ENCODE peak calls at places on chromosomes 1 and 21, in four cellular contexts. D is Panc1, K is GM23338, N is K562. F is an unnamed sample.

GRCh38 chr1:208844158-208844557 is 600.0 kb upstream of the PLXNA2 start:
- DNase-seq in D (no peak), K (no peak), N (no peak), F (no peak)

GRCh38 chr1:154716614-154717372 is 108.8 kb upstream of the ADAR start:
- DNase-seq in D (no peak), K (no peak), N (no peak), F (peak)

GRCh38 chr1:27864264-27864895 is 8.0 kb upstream of the THEMIS2 start:
- DNase-seq in D (no peak), K (no peak), N (no peak), F (no peak)

GRCh38 chr1:113041569-113042335 is 31.2 kb upstream of the LRIG2 start:
- DNase-seq in D (no peak), K (no peak), N (no peak), F (no peak)

GRCh38 chr1:85297855-85298629 is 21.6 kb upstream of the BCL10 start:
- DNase-seq in D (peak), K (no peak), N (no peak), F (no peak)

GRCh38 chr21:35438643-35439404 is 389.7 kb upstream of the RUNX1 start:
- DNase-seq in D (no peak), K (no peak), N (no peak), F (no peak)

GRCh38 chr1:240091614-240092300 is at the start of gene FMN2:
- DNase-seq in D (no peak), K (peak), N (no peak), F (peak)

GRCh38 chr1:158425020-158425419 is 1.0 kb downstream of the OR10K2 start:
- DNase-seq in D (no peak), K (no peak), N (no peak), F (no peak)

GRCh38 chr1:26747048-26747447 is 40.7 kb upstream of the PIGV start:
- DNase-seq in D (no peak), K (no peak), N (no peak), F (no peak)

GRCh38 chr1:26743426-26744059 is 44.2 kb upstream of the PIGV start:
- DNase-seq in D (no peak), K (no peak), N (no peak), F (no peak)

GRCh38 chr1:26740958-26741357 is 45.1 kb downstream of the ARID1A start:
- DNase-seq in D (no peak), K (no peak), N (no peak), F (no peak)

GRCh38 chr1:26745191-26745590 is 42.6 kb upstream of the PIGV start:
- DNase-seq in D (no peak), K (no peak), N (no peak), F (no peak)

GRCh38 chr1:26744075-26744958 is 43.4 kb upstream of the PIGV start:
- DNase-seq in D (peak), K (peak), N (peak), F (peak)
- TF ChIP-seq POLR2AphosphoS5 in D (no peak), K (no peak), N (peak), F (peak)

DNA sequence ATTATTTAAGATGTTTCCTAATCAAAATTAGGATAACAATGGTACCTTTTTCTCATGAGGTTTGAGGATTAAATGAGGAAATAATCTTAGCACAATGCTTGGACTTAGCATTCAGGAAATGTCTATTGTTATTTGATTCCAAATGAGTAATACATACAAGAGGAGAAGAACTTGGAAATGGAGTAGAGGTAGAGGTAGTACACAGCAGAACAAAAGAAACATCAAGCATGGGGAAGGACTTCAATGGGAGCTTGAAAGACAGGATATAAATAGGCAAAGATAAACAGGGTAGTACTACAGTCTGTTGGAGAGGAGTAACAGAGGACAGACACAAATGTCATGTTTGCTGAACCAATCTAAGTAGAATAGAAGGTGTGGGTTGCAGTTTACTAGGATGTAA is 59.5 kb upstream of the RGS2 start:
- DNase-seq in D (no peak), K (no peak), N (no peak), F (no peak)
- TF ChIP-seq CTCF in D (no peak), K (no peak), N (no peak), F (no peak)

GRCh38 chr1:86774305-86775304 is 70.2 kb downstream of the SH3GLB1 start:
- DNase-seq in D (peak), K (peak), N (peak), F (peak)

GRCh38 chr1:86769065-86769464 is 64.7 kb downstream of the SH3GLB1 start:
- DNase-seq in D (no peak), K (no peak), N (no peak), F (no peak)

GRCh38 chr1:86776108-86776507 is 71.7 kb downstream of the SH3GLB1 start:
- DNase-seq in D (no peak), K (no peak), N (no peak), F (no peak)

GRCh38 chr1:86775395-86775794 is 71.0 kb downstream of the SH3GLB1 start:
- DNase-seq in D (no peak), K (no peak), N (no peak), F (no peak)

GRCh38 chr1:86773331-86774288 is 69.2 kb downstream of the SH3GLB1 start:
- DNase-seq in D (no peak), K (no peak), N (no peak), F (no peak)
- TF ChIP-seq POLR2AphosphoS5 in D (no peak), K (no peak), N (no peak), F (no peak)

DNA sequence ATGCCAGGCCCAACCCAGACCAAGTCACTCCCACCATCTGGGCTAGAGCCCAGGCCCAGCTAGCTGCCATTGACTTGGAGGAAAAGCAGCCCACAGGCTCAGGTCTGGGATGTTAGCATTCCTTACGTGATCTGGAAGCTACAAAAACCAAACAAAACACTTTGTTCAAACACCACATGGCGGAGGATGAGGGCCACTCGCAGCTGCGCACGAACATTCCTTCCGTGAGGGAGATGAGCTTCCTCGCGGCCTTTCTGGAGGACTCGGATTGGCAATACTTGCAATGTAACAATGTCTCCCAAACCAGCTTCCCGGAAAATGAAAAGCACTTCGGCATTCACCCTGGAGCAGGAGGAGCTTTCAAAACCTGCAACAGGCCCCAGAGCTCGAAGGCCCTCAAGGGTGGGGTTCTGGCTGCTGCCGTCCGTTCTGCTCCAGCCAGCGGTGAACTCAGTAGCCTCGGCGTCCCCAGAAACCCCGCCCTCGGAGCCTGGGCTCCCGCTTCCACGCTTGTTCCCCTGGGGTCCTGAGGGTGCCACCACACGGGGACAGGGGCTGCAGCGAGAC is 40.5 kb downstream of the COL6A1 start:
- DNase-seq in D (no peak), K (no peak), N (no peak), F (peak)
- TF ChIP-seq CTCF in D (no peak), K (no peak), N (no peak), F (no peak)

GRCh38 chr1:162070825-162071224 is 1.3 kb downstream of the NOS1AP start:
- DNase-seq in D (no peak), K (peak), N (no peak), F (no peak)
- TF ChIP-seq POLR2AphosphoS5 in D (no peak), K (no peak), N (no peak), F (no peak)

DNA sequence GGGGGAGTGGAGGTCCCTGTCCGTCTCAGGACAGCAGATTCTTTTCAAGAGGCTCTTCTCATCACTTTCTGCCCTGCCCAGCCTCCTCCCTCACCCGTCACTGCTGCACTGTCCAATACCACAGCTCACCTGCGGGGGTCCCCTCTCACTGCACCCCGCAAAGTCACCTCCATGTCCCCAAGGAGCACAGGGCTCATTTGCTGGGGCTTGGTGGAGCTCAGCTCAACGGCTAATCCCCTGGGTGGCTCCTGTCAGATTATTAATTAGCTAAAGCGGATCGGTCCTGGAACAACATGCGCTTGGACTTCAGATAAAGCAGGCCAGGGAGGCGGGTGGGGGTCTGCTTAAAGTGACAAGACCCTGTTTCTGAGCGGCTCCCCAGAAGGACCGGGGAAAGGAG is 43.2 kb downstream of the CASZ1 start:
- DNase-seq in D (no peak), K (peak), N (no peak), F (no peak)
- TF ChIP-seq CTCF in D (no peak), K (peak), N (no peak), F (no peak)

GRCh38 chr1:160291248-160292220 is 6.6 kb upstream of the PEX19 start:
- DNase-seq in D (peak), K (peak), N (peak), F (peak)
- TF ChIP-seq POLR2AphosphoS5 in D (no peak), K (no peak), N (no peak), F (no peak)

F was measured in sigmoid colon.